ENCODE peak calls at places on chromosomes 4 and X, in four cellular contexts. One of them, this sample, is unnamed.

GRCh38 chr4:77104405-77105292 is 28.9 kb upstream of the CCNI start:
- DNase-seq in SK-N-SH: no peak
- DNase-seq in K562: peak
- DNase-seq in suprapubic skin: peak
- DNase-seq in this sample: peak

GRCh38 chr4:94455081-94455480 is 3.3 kb downstream of the PDLIM5 start:
- DNase-seq in SK-N-SH: no peak
- DNase-seq in K562: peak
- DNase-seq in suprapubic skin: peak
- DNase-seq in this sample: peak

GRCh38 chr4:3675251-3676115 is 90.7 kb upstream of the ADRA2C start:
- DNase-seq in SK-N-SH: no peak
- DNase-seq in K562: peak
- DNase-seq in suprapubic skin: peak
- DNase-seq in this sample: no peak

GRCh38 chrX:97616883-97617510 is 733.3 kb downstream of the RPA4 start:
- DNase-seq in SK-N-SH: no peak
- DNase-seq in K562: no peak
- DNase-seq in suprapubic skin: no peak
- DNase-seq in this sample: no peak

GRCh38 chr4:103375278-103375677 is 177.1 kb upstream of the CENPE start:
- DNase-seq in SK-N-SH: no peak
- DNase-seq in K562: no peak
- DNase-seq in suprapubic skin: no peak
- DNase-seq in this sample: no peak

GRCh38 chr4:153497988-153498967 is 32.1 kb downstream of the TMEM131L start:
- DNase-seq in SK-N-SH: no peak
- DNase-seq in K562: no peak
- DNase-seq in suprapubic skin: no peak
- DNase-seq in this sample: no peak

GRCh38 chrX:133373366-133374079 is 41.8 kb downstream of the GPC4 start:
- DNase-seq in SK-N-SH: no peak
- DNase-seq in K562: no peak
- DNase-seq in suprapubic skin: no peak
- DNase-seq in this sample: no peak

GRCh38 chr4:95549246-95550138 is 719 bp upstream of the UNC5C start:
- DNase-seq in SK-N-SH: peak
- DNase-seq in K562: no peak
- DNase-seq in suprapubic skin: no peak
- DNase-seq in this sample: peak

GRCh38 chr4:99803702-99804101 is 12.9 kb upstream of the DAPP1 start:
- DNase-seq in SK-N-SH: no peak
- DNase-seq in K562: no peak
- DNase-seq in suprapubic skin: no peak
- DNase-seq in this sample: no peak

GRCh38 chr4:85762204-85762884 is 287.4 kb downstream of the ARHGAP24 start:
- DNase-seq in SK-N-SH: no peak
- DNase-seq in K562: no peak
- DNase-seq in suprapubic skin: no peak
- DNase-seq in this sample: peak

GRCh38 chrX:119266364-119266995 is 30.4 kb downstream of the PGRMC1 start:
- DNase-seq in SK-N-SH: peak
- DNase-seq in K562: peak
- DNase-seq in suprapubic skin: no peak
- DNase-seq in this sample: no peak

GRCh38 chr4:15232725-15233597 is 194.9 kb upstream of the C1QTNF7 start:
- DNase-seq in SK-N-SH: no peak
- DNase-seq in K562: no peak
- DNase-seq in suprapubic skin: no peak
- DNase-seq in this sample: no peak

GRCh38 chr4:107951551-107951950 is 20.2 kb downstream of the CYP2U1 start:
- DNase-seq in SK-N-SH: no peak
- DNase-seq in K562: no peak
- DNase-seq in suprapubic skin: no peak
- DNase-seq in this sample: no peak

GRCh38 chrX:27619975-27620374 is 29.8 kb downstream of the DCAF8L2 start:
- DNase-seq in SK-N-SH: no peak
- DNase-seq in K562: peak
- DNase-seq in suprapubic skin: no peak
- DNase-seq in this sample: no peak

GRCh38 chr4:26369132-26370036 is 48.6 kb downstream of the RBPJ start:
- DNase-seq in SK-N-SH: no peak
- DNase-seq in K562: no peak
- DNase-seq in suprapubic skin: no peak
- DNase-seq in this sample: no peak

GRCh38 chrX:120308959-120309872 is 2.0 kb downstream of the TMEM255A start:
- DNase-seq in SK-N-SH: peak
- DNase-seq in K562: no peak
- DNase-seq in suprapubic skin: peak
- DNase-seq in this sample: peak

GRCh38 chr4:102598759-102599379 is 97.7 kb downstream of the NFKB1 start:
- DNase-seq in SK-N-SH: no peak
- DNase-seq in K562: no peak
- DNase-seq in suprapubic skin: no peak
- DNase-seq in this sample: no peak

GRCh38 chr4:96649536-96649935 is 809.6 kb downstream of the PDHA2 start:
- DNase-seq in SK-N-SH: no peak
- DNase-seq in K562: no peak
- DNase-seq in suprapubic skin: no peak
- DNase-seq in this sample: no peak

GRCh38 chr4:3767569-3768288 is 1.5 kb downstream of the ADRA2C start:
- DNase-seq in SK-N-SH: peak
- DNase-seq in K562: no peak
- DNase-seq in suprapubic skin: no peak
- DNase-seq in this sample: no peak

GRCh38 chr4:87912164-87913004 is 63.1 kb upstream of the SPP1 start:
- DNase-seq in SK-N-SH: no peak
- DNase-seq in K562: no peak
- DNase-seq in suprapubic skin: no peak
- DNase-seq in this sample: no peak

GRCh38 chr4:40255722-40256281 is 59.0 kb downstream of the RHOH start:
- DNase-seq in SK-N-SH: no peak
- DNase-seq in K562: peak
- DNase-seq in suprapubic skin: no peak
- DNase-seq in this sample: no peak

GRCh38 chr4:40253906-40254305 is 57.1 kb downstream of the RHOH start:
- DNase-seq in SK-N-SH: no peak
- DNase-seq in K562: no peak
- DNase-seq in suprapubic skin: no peak
- DNase-seq in this sample: no peak

GRCh38 chr4:40258624-40259023 is 61.8 kb downstream of the RHOH start:
- DNase-seq in SK-N-SH: no peak
- DNase-seq in K562: no peak
- DNase-seq in suprapubic skin: no peak
- DNase-seq in this sample: no peak

GRCh38 chr4:40254961-40255721 is 58.3 kb downstream of the RHOH start:
- DNase-seq in SK-N-SH: no peak
- DNase-seq in K562: no peak
- DNase-seq in suprapubic skin: no peak
- DNase-seq in this sample: no peak

DNA sequence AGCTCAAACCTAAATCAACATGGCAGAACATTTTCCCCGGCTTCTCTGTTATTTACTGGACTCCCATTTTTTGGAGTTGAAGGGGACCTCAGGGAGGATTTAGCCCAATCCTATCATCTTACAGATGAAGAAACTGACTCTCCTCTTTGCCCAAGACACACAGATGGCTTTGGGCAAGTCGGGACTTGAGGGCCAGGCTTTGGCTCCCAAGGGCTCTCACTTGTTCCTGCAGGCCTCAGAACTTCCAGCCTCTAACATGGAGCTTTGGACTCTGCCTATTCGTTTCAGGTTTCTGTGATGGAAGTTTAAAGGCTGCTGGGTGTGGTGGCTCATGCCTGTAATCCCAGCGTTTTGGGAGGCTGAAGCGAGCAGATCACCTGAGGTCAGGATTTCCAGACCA is 59.5 kb downstream of the RHOH start:
- DNase-seq in SK-N-SH: no peak
- DNase-seq in K562: no peak
- DNase-seq in suprapubic skin: no peak
- DNase-seq in this sample: no peak
- TF ChIP-seq EP300 in SK-N-SH: no peak
- TF ChIP-seq EP300 in K562: no peak
- TF ChIP-seq EP300 in suprapubic skin: no peak
- TF ChIP-seq EP300 in this sample: no peak

GRCh38 chr4:73620115-73620792 is at the start of gene RASSF6:
- DNase-seq in SK-N-SH: no peak
- DNase-seq in K562: peak
- DNase-seq in suprapubic skin: no peak
- DNase-seq in this sample: peak

GRCh38 chr4:73619351-73619750 is 885 bp downstream of the RASSF6 start:
- DNase-seq in SK-N-SH: no peak
- DNase-seq in K562: no peak
- DNase-seq in suprapubic skin: no peak
- DNase-seq in this sample: no peak

GRCh38 chr4:73614468-73614867 is 5.8 kb downstream of the RASSF6 start:
- DNase-seq in SK-N-SH: no peak
- DNase-seq in K562: no peak
- DNase-seq in suprapubic skin: no peak
- DNase-seq in this sample: no peak

GRCh38 chr4:73615613-73616012 is 4.6 kb downstream of the RASSF6 start:
- DNase-seq in SK-N-SH: no peak
- DNase-seq in K562: no peak
- DNase-seq in suprapubic skin: no peak
- DNase-seq in this sample: no peak

GRCh38 chr4:73617256-73617655 is 3.0 kb downstream of the RASSF6 start:
- DNase-seq in SK-N-SH: no peak
- DNase-seq in K562: no peak
- DNase-seq in suprapubic skin: no peak
- DNase-seq in this sample: no peak
- TF ChIP-seq POLR2AphosphoS5 in SK-N-SH: no peak
- TF ChIP-seq POLR2AphosphoS5 in K562: no peak
- TF ChIP-seq POLR2AphosphoS5 in suprapubic skin: no peak
- TF ChIP-seq POLR2AphosphoS5 in this sample: no peak

GRCh38 chr4:6768539-6768905 is 14.0 kb upstream of the KIAA0232 start:
- DNase-seq in SK-N-SH: no peak
- DNase-seq in K562: peak
- DNase-seq in suprapubic skin: no peak
- DNase-seq in this sample: no peak
- TF ChIP-seq EP300 in SK-N-SH: no peak
- TF ChIP-seq EP300 in K562: no peak
- TF ChIP-seq EP300 in suprapubic skin: no peak
- TF ChIP-seq EP300 in this sample: no peak

DNA sequence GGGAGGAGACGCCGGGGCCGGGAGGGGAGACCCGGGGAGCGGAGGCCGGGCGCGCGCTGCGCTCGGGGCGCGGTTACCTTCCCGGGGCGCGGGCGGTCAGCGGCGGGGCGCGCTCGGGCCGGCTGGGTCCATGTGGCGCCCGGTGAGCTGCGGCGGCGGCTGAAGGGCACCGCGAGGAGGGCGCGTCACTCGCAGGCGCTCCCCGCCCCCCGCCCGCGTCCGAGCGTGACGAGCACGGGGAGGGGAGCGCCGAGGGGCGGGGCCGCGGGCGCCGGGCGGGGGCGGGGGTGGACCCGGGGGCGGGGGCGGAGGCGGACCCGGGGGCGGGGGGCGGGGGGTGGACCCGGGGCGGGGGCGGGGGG is at the start of gene CPLX1:
- DNase-seq in SK-N-SH: peak
- DNase-seq in K562: peak
- DNase-seq in suprapubic skin: no peak
- DNase-seq in this sample: peak
- TF ChIP-seq POLR2AphosphoS5 in SK-N-SH: no peak
- TF ChIP-seq POLR2AphosphoS5 in K562: no peak
- TF ChIP-seq POLR2AphosphoS5 in suprapubic skin: no peak
- TF ChIP-seq POLR2AphosphoS5 in this sample: no peak

GRCh38 chr4:143335979-143336827 is 473 bp upstream of the GAB1 start:
- DNase-seq in SK-N-SH: peak
- DNase-seq in K562: peak
- DNase-seq in suprapubic skin: peak
- DNase-seq in this sample: peak
- TF ChIP-seq EP300 in SK-N-SH: no peak
- TF ChIP-seq EP300 in K562: no peak
- TF ChIP-seq EP300 in suprapubic skin: no peak
- TF ChIP-seq EP300 in this sample: no peak

DNA sequence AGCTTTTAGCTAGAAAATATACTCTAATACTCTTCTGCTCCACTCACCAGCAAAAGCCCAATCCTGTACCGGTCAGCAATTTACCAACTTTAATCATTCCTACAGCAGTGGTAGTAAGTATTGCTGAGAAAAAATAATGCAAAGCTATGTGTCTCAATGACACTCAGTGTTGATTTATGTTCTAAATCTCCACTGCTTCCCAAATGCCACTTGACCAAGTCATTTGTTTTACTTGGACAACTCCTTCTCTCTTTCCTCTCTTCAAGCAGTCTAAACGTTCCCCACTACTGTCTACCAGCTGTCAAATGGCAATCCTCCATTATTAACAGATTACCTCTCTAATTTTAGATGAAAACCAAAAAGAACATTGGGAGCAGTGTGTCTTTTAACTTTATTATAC is 201.8 kb upstream of the GK2 start:
- DNase-seq in SK-N-SH: no peak
- DNase-seq in K562: no peak
- DNase-seq in suprapubic skin: no peak
- DNase-seq in this sample: no peak
- TF ChIP-seq POLR2AphosphoS5 in SK-N-SH: no peak
- TF ChIP-seq POLR2AphosphoS5 in K562: no peak
- TF ChIP-seq POLR2AphosphoS5 in suprapubic skin: no peak
- TF ChIP-seq POLR2AphosphoS5 in this sample: no peak

DNA sequence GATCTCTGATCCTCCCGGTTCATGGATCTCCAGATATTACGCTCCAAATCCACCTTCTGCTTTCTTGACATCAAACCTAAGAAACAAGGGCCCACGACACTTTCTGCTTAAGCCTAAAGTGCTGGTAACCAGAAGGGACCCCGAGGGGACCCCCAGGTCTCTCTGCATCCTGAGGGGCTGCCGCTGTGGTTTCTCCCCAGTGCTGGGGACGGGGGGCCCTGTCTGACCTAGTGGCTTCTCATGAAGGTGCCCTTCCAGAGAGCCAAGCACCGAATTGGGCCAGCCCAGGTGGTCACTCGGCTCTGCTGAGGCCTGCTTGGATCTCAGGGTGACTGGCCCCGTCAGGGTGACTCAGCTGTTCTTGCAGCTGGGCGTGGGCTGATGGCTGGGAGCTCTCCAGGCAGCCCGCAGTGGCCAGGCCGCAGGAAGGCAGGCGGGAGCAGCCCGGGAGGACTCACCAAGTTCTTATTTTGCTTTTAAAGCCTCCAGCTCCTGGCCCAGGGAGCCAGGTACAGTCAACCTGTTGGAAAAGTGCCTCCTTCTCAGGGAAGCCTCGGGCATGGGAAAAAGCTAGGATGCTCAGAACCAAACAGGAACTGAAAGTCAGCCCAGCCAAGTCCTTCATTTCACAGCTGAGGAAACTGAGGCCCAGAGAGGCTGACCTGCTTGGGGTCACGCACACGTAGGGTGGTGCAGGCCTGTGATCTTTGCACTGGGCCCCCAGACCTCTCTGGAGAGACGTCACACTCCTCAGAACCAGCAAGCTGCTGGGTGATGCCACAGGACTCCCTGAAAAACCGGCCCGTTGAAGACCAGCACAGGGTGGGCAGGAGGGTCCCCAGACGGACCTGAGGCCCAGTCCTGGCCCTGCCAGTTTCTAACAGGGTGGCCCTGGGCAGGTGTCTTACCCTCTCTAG is 16.7 kb downstream of the BLOC1S4 start:
- DNase-seq in SK-N-SH: peak
- DNase-seq in K562: peak
- DNase-seq in suprapubic skin: no peak
- DNase-seq in this sample: peak
- TF ChIP-seq EP300 in SK-N-SH: no peak
- TF ChIP-seq EP300 in K562: peak
- TF ChIP-seq EP300 in suprapubic skin: no peak
- TF ChIP-seq EP300 in this sample: no peak

This sample was measured in stomach.